ENCODE peak calls at places on chromosomes 7 and 10, in eight cellular contexts. O is amygdala; T is erythroblast; H is stimulated activated CD8-positive, alpha-beta memory T cell treated with anti-CD3 and anti-CD28 coated beads, Interleukin-12 subunit alpha, Interleukin-12 subunit beta, amount 100 ng/mL, for 1 hour; J is activated naive CD4-positive, alpha-beta T cell; B is H54; G is adipocyte; E is transverse colon. Q is an unnamed sample.

GRCh38 chr10:80187465-80188409 is 17.6 kb downstream of the ANXA11 start:
- DNase-seq in O (no peak), B (no peak), H (peak), E (peak), G (no peak), J (peak), T (peak), Q (peak)

GRCh38 chr7:26131056-26131589 is 20.9 kb upstream of the NFE2L3 start:
- DNase-seq in E (no peak), O (no peak), B (no peak), G (no peak), J (no peak), H (no peak), T (no peak), Q (no peak)

GRCh38 chr10:14800397-14800796 is 25.7 kb upstream of the FAM107B start:
- DNase-seq in E (no peak), J (no peak), H (no peak), O (no peak), T (no peak), B (no peak), G (no peak), Q (no peak)

GRCh38 chr7:3591944-3592343 is 290.9 kb downstream of the SDK1 start:
- DNase-seq in T (no peak), G (no peak), H (no peak), B (no peak), J (no peak), O (no peak), E (no peak), Q (no peak)

GRCh38 chr7:1189986-1190772 is 30.2 kb upstream of the ZFAND2A start:
- DNase-seq in O (no peak), J (no peak), H (no peak), T (no peak), B (no peak), E (no peak), G (no peak), Q (no peak)

GRCh38 chr10:98474628-98475027 is 27.9 kb upstream of the HPS1 start:
- DNase-seq in H (no peak), G (no peak), E (no peak), O (no peak), T (no peak), J (no peak), B (no peak), Q (no peak)

GRCh38 chr10:116688241-116688711 is 54.1 kb downstream of the HSPA12A start:
- DNase-seq in J (no peak), H (no peak), O (no peak), E (no peak), G (no peak), T (no peak), B (peak), Q (no peak)

GRCh38 chr7:118615686-118616085 is 391.2 kb downstream of the ANKRD7 start:
- DNase-seq in J (no peak), B (no peak), H (no peak), O (no peak), G (no peak), E (no peak), T (no peak), Q (no peak)

GRCh38 chr7:79730971-79731370 is 277.5 kb upstream of the MAGI2 start:
- DNase-seq in T (no peak), G (no peak), B (no peak), J (no peak), O (no peak), H (no peak), E (no peak), Q (no peak)

GRCh38 chr7:27211084-27211446 is 11.2 kb upstream of the HOXA13 start:
- DNase-seq in H (no peak), T (no peak), O (no peak), B (no peak), E (no peak), G (no peak), J (no peak), Q (no peak)

GRCh38 chr7:1922071-1922869 is 252.2 kb downstream of the ELFN1 start:
- DNase-seq in B (no peak), T (no peak), J (no peak), E (no peak), O (no peak), G (peak), H (no peak), Q (no peak)

GRCh38 chr10:88892223-88892967 is 12.3 kb downstream of the STAMBPL1 start:
- DNase-seq in J (no peak), H (no peak), T (no peak), G (peak), O (no peak), E (no peak), B (no peak), Q (no peak)

GRCh38 chr7:24652551-24652950 is 79.3 kb downstream of the PALS2 start:
- DNase-seq in E (no peak), G (no peak), H (no peak), J (no peak), B (no peak), T (no peak), O (no peak), Q (no peak)

GRCh38 chr7:157961731-157962457 is 625.1 kb downstream of the DNAJB6 start:
- DNase-seq in H (no peak), T (no peak), O (no peak), J (no peak), E (no peak), G (no peak), B (no peak), Q (peak)

GRCh38 chr10:126731613-126731995 is 61.1 kb upstream of the C10orf90 start:
- DNase-seq in J (no peak), O (no peak), E (no peak), G (peak), H (no peak), T (no peak), B (no peak), Q (no peak)

GRCh38 chr7:28479507-28479947 is 67.2 kb downstream of the CREB5 start:
- DNase-seq in T (no peak), B (no peak), E (no peak), H (no peak), J (no peak), O (no peak), G (no peak), Q (no peak)

GRCh38 chr7:123979876-123980275 is 53.0 kb downstream of the TMEM229A start:
- DNase-seq in H (no peak), E (no peak), O (no peak), T (no peak), B (no peak), J (no peak), G (no peak), Q (no peak)

GRCh38 chr7:64884913-64885370 is 18.1 kb upstream of the ZNF273 start:
- DNase-seq in H (no peak), E (no peak), B (no peak), G (no peak), O (no peak), T (no peak), J (no peak), Q (no peak)

GRCh38 chr7:28988818-28989595 is 30.9 kb upstream of the TRIL start:
- DNase-seq in H (no peak), O (no peak), T (no peak), B (no peak), E (peak), G (peak), J (no peak), Q (no peak)

GRCh38 chr7:3259711-3260424 is 41.2 kb upstream of the SDK1 start:
- DNase-seq in T (no peak), G (no peak), O (no peak), E (no peak), H (no peak), J (no peak), B (no peak), Q (no peak)

GRCh38 chr7:36639826-36640225 is 84.5 kb downstream of the AOAH start:
- DNase-seq in E (peak), B (no peak), G (no peak), T (no peak), H (peak), J (peak), O (no peak), Q (no peak)

GRCh38 chr10:71964669-71965515 is 697 bp downstream of the CHST3 start:
- DNase-seq in E (peak), G (peak), J (no peak), H (no peak), O (no peak), T (no peak), B (peak), Q (no peak)

GRCh38 chr10:126131338-126131737 is 235.0 kb downstream of the FANK1 start:
- DNase-seq in G (no peak), J (no peak), T (no peak), B (no peak), O (no peak), E (no peak), H (no peak), Q (no peak)

GRCh38 chr10:101122270-101123084 is 8.6 kb upstream of the TLX1 start:
- DNase-seq in B (no peak), G (no peak), T (no peak), H (no peak), E (no peak), J (no peak), O (no peak), Q (no peak)

GRCh38 chr10:52316500-52316899 is 2.4 kb downstream of the DKK1 start:
- DNase-seq in O (no peak), E (no peak), J (no peak), G (no peak), T (no peak), B (no peak), H (no peak), Q (no peak)